ENCODE peak calls at places on chromosomes 16 and 17, in six cellular contexts. N is body of pancreas; E is tibial nerve; J is CD8-positive, alpha-beta T cell; G is left lung; X is colonic mucosa. R is an unnamed sample.

GRCh38 chr17:70041061-70041460 is 34.0 kb upstream of the KCNJ16 start:
- DNase-seq in E (no peak), J (no peak), X (no peak), G (no peak), N (no peak), R (no peak)

GRCh38 chr17:17341452-17341851 is 38.3 kb downstream of the NT5M start:
- DNase-seq in G (no peak), J (no peak), X (no peak), N (no peak), E (no peak), R (no peak)

GRCh38 chr17:65022751-65023421 is 33.7 kb downstream of the GNA13 start:
- DNase-seq in J (no peak), X (no peak), E (no peak), N (no peak), G (no peak), R (no peak)

GRCh38 chr16:20897253-20897896 is 2.8 kb downstream of the DCUN1D3 start:
- DNase-seq in N (no peak), J (no peak), X (no peak), G (no peak), E (no peak), R (peak; percentile 60)

GRCh38 chr17:50783193-50783660 is 15.9 kb upstream of the ANKRD40CL start:
- DNase-seq in N (peak; percentile 90), E (peak; percentile 85), J (peak; percentile 87), G (peak; percentile 86), X (peak; percentile 91), R (peak; percentile 90)

GRCh38 chr17:49433000-49433694 is 18.5 kb upstream of the PHB1 start:
- DNase-seq in N (no peak), J (no peak), G (no peak), X (no peak), E (no peak), R (no peak)

GRCh38 chr17:82984751-82985435 is 94.5 kb upstream of the METRNL start:
- DNase-seq in X (no peak), E (no peak), G (no peak), J (no peak), N (no peak), R (no peak)

GRCh38 chr17:77385750-77386501 is 245.2 kb downstream of the SEC14L1 start:
- DNase-seq in N (no peak), J (no peak), X (no peak), G (no peak), E (no peak), R (no peak)

GRCh38 chr16:15777533-15778203 is 79.2 kb downstream of the MYH11 start:
- DNase-seq in N (no peak), E (no peak), J (no peak), X (no peak), G (no peak), R (no peak)

GRCh38 chr16:86697715-86698114 is 119.4 kb downstream of the FOXL1 start:
- DNase-seq in X (no peak), E (no peak), N (no peak), J (no peak), G (no peak), R (no peak)

GRCh38 chr16:74844041-74844826 is 69.6 kb upstream of the FA2H start:
- DNase-seq in X (no peak), G (no peak), N (no peak), J (no peak), E (no peak), R (no peak)

GRCh38 chr17:32794533-32795246 is 82.2 kb downstream of the MYO1D start:
- DNase-seq in E (no peak), N (peak; percentile 32), G (no peak), J (no peak), X (peak; percentile 62), R (no peak)

GRCh38 chr17:82287013-82287848 is 13.7 kb upstream of the CSNK1D start:
- DNase-seq in J (no peak), N (no peak), E (no peak), X (no peak), G (no peak), R (no peak)

GRCh38 chr17:78128616-78129384 is at the start of gene TMC6:
- DNase-seq in N (peak; percentile 67), E (no peak), X (peak; percentile 83), J (peak; percentile 88), G (peak; percentile 83), R (peak; percentile 88)

GRCh38 chr17:32568673-32569072 is 81.9 kb downstream of the CDK5R1 start:
- DNase-seq in G (no peak), E (no peak), J (no peak), N (no peak), X (no peak), R (no peak)

GRCh38 chr17:78602246-78602645 is 25.1 kb upstream of the DNAH17 start:
- DNase-seq in J (no peak), X (no peak), N (no peak), E (no peak), G (no peak), R (no peak)

GRCh38 chr16:88633684-88634140 is 4.7 kb upstream of the IL17C start:
- DNase-seq in J (peak; percentile 73), X (peak; percentile 64), E (no peak), N (no peak), G (no peak), R (peak; percentile 80)

GRCh38 chr16:13098536-13098935 is 197.1 kb downstream of the SHISA9 start:
- DNase-seq in X (no peak), E (no peak), J (no peak), N (no peak), G (no peak), R (no peak)

GRCh38 chr16:65214196-65214595 is 92.3 kb upstream of the CDH11 start:
- DNase-seq in G (no peak), J (no peak), N (no peak), E (no peak), X (no peak), R (no peak)

DNA sequence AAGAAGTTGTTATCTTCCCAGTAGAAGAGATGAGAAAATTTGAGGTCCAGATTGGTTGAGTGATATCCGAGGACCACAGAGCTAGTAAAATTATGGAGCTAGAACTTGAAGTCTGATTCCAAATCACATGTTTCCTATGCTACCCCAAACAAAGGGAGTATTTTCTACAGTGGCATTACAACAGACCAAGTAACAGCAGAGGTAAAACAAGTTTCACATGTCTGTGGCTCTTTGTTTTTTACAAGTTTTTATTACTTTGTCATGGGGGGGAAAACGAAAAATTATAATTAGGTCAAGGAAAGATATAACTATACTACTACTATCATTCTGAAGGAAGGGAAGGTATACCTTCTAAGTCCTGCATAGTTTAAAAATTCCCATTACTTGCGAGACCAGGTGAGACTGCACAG is 49.4 kb downstream of the KANSL1 start:
- DNase-seq in X (no peak), N (no peak), J (no peak), G (no peak), E (no peak), R (no peak)
- H3K27ac ChIP-seq in X (no peak overlapping the region), N (no peak overlapping the region), J (no peak overlapping the region), G (no peak overlapping the region), E (no peak overlapping the region), R (no peak overlapping the region)

GRCh38 chr16:48383204-48383876 is 1.9 kb downstream of the SIAH1 start:
- DNase-seq in E (no peak), G (no peak), X (no peak), N (no peak), J (no peak), R (no peak)
- H3K4me3 ChIP-seq in E (peak overlapping the region; percentile 99), G (peak overlapping the region; percentile 52), X (peak overlapping the region; percentile 66), N (peak overlapping the region; percentile 59), J (peak overlapping the region; percentile 50), R (peak overlapping the region; percentile 97)

DNA sequence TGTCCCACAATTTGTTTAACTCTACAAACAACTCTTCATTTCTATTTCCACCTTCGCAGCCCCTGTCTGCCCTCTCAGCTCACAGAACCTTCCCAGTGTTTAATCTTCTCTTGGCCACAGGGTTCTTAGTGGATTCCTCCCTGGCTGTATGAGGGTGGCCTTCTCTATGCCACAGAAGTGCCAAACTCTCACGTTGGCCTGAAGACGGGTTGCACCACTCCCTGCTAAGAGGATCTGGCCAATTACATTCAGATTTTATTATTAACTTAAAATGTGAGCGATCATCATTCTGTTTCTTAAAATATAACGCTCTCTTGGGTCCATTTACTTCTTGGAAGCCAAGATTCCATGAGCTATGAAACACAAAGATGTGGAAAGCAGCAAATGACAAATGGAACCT is 91.4 kb upstream of the NOG start:
- DNase-seq in J (no peak), E (peak; percentile 9), G (no peak), N (no peak), X (no peak), R (no peak)
- H3K27ac ChIP-seq in J (no peak overlapping the region), E (no peak overlapping the region), G (no peak overlapping the region), N (no peak overlapping the region), X (no peak overlapping the region), R (no peak overlapping the region)

GRCh38 chr16:17303101-17303500 is 167.7 kb downstream of the XYLT1 start:
- DNase-seq in G (no peak), N (no peak), X (peak; percentile 66), E (no peak), J (no peak), R (peak; percentile 73)

GRCh38 chr16:17301184-17301583 is 169.6 kb downstream of the XYLT1 start:
- DNase-seq in G (no peak), X (no peak), J (no peak), E (no peak), N (no peak), R (no peak)

GRCh38 chr16:17301593-17302135 is 169.1 kb downstream of the XYLT1 start:
- DNase-seq in N (no peak), E (no peak), G (no peak), X (peak; percentile 50), J (no peak), R (peak; percentile 88)

GRCh38 chr16:17302213-17302612 is 168.5 kb downstream of the XYLT1 start:
- DNase-seq in E (no peak), G (no peak), N (no peak), X (peak; percentile 31), J (no peak), R (no peak)

DNA sequence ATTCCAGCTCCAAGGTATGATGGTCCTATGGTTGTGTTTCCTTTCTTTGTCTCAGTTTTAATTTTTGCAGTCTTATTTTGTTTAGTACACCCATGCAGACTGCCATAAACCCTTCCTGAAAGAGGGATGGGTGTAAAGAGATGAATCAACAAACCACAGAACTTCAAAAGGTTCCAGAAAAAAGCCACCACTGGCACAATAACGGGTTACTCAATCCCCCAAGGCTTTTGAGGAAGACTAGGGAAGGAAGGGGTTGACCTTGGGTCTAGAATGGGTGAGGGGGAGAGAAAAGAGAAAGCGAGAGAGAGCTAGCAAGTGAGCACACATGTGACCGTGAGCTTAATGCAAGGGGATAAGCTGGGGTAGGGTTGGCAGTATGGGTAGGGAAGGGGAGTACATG is 168.1 kb downstream of the XYLT1 start:
- DNase-seq in X (no peak), J (no peak), E (no peak), G (no peak), N (no peak), R (no peak)
- H3K4me3 ChIP-seq in X (no peak overlapping the region), J (no peak overlapping the region), E (no peak overlapping the region), G (no peak overlapping the region), N (no peak overlapping the region), R (no peak overlapping the region)

R was measured in Peyer's patch.